ENCODE peak calls at places on chromosome 1, in six cellular contexts. One of them, this sample, is unnamed.

GRCh38 chr1:97781762-97782337 is 139.0 kb downstream of the DPYD start:
- DNase-seq in naive thymus-derived CD8-positive, alpha-beta T cell: no peak
- DNase-seq in IMR-90: peak
- DNase-seq in T-helper 2 cell: no peak
- DNase-seq in AG08395: no peak
- DNase-seq in WTC11: no peak
- DNase-seq in this sample: no peak

GRCh38 chr1:91830242-91831131 is 55.5 kb downstream of the TGFBR3 start:
- DNase-seq in AG08395: peak
- DNase-seq in naive thymus-derived CD8-positive, alpha-beta T cell: no peak
- DNase-seq in T-helper 2 cell: no peak
- DNase-seq in WTC11: no peak
- DNase-seq in IMR-90: peak
- DNase-seq in this sample: peak

GRCh38 chr1:103547840-103548239 is 22.3 kb downstream of the RNPC3 start:
- DNase-seq in AG08395: no peak
- DNase-seq in IMR-90: no peak
- DNase-seq in naive thymus-derived CD8-positive, alpha-beta T cell: no peak
- DNase-seq in WTC11: no peak
- DNase-seq in T-helper 2 cell: no peak
- DNase-seq in this sample: no peak

GRCh38 chr1:58584082-58584895 is 7.2 kb upstream of the TACSTD2 start:
- DNase-seq in WTC11: no peak
- DNase-seq in T-helper 2 cell: no peak
- DNase-seq in IMR-90: peak
- DNase-seq in naive thymus-derived CD8-positive, alpha-beta T cell: no peak
- DNase-seq in AG08395: peak
- DNase-seq in this sample: peak

GRCh38 chr1:19384113-19384512 is 72.0 kb downstream of the SLC66A1 start:
- DNase-seq in IMR-90: peak
- DNase-seq in AG08395: no peak
- DNase-seq in T-helper 2 cell: no peak
- DNase-seq in WTC11: no peak
- DNase-seq in naive thymus-derived CD8-positive, alpha-beta T cell: no peak
- DNase-seq in this sample: no peak

GRCh38 chr1:51044199-51044598 is 57.8 kb upstream of the C1orf185 start:
- DNase-seq in WTC11: no peak
- DNase-seq in T-helper 2 cell: no peak
- DNase-seq in IMR-90: no peak
- DNase-seq in naive thymus-derived CD8-positive, alpha-beta T cell: no peak
- DNase-seq in AG08395: no peak
- DNase-seq in this sample: no peak

GRCh38 chr1:207965602-207966387 is 54.9 kb upstream of the CD34 start:
- DNase-seq in T-helper 2 cell: no peak
- DNase-seq in WTC11: no peak
- DNase-seq in AG08395: no peak
- DNase-seq in IMR-90: no peak
- DNase-seq in naive thymus-derived CD8-positive, alpha-beta T cell: no peak
- DNase-seq in this sample: no peak

GRCh38 chr1:208093754-208094719 is 150.1 kb downstream of the PLXNA2 start:
- DNase-seq in AG08395: peak
- DNase-seq in WTC11: peak
- DNase-seq in T-helper 2 cell: no peak
- DNase-seq in naive thymus-derived CD8-positive, alpha-beta T cell: peak
- DNase-seq in IMR-90: peak
- DNase-seq in this sample: peak

GRCh38 chr1:200856716-200857352 is 15.9 kb upstream of the GPR25 start:
- DNase-seq in IMR-90: peak
- DNase-seq in T-helper 2 cell: no peak
- DNase-seq in WTC11: no peak
- DNase-seq in AG08395: no peak
- DNase-seq in naive thymus-derived CD8-positive, alpha-beta T cell: no peak
- DNase-seq in this sample: peak

GRCh38 chr1:6269997-6270401 is 9.1 kb upstream of the GPR153 start:
- DNase-seq in T-helper 2 cell: no peak
- DNase-seq in IMR-90: no peak
- DNase-seq in naive thymus-derived CD8-positive, alpha-beta T cell: no peak
- DNase-seq in AG08395: no peak
- DNase-seq in WTC11: no peak
- DNase-seq in this sample: no peak

GRCh38 chr1:153733970-153734369 is 6.1 kb downstream of the INTS3 start:
- DNase-seq in IMR-90: no peak
- DNase-seq in T-helper 2 cell: no peak
- DNase-seq in naive thymus-derived CD8-positive, alpha-beta T cell: no peak
- DNase-seq in AG08395: no peak
- DNase-seq in WTC11: no peak
- DNase-seq in this sample: no peak

GRCh38 chr1:57464756-57465155 is 40.9 kb upstream of the DAB1 start:
- DNase-seq in naive thymus-derived CD8-positive, alpha-beta T cell: no peak
- DNase-seq in AG08395: no peak
- DNase-seq in WTC11: no peak
- DNase-seq in IMR-90: no peak
- DNase-seq in T-helper 2 cell: no peak
- DNase-seq in this sample: no peak